ENCODE peak calls at places on chromosomes 11 and 22, in eight cellular contexts. F is colonic mucosa; C is ovary; J is CD4-positive, CD25-positive, alpha-beta regulatory T cell; L is A549; Q is heart right ventricle; P is cardiac fibroblast; Z is iPS DF 6.9. M is an unnamed sample.

GRCh38 chr22:25972397-25972796 is 196.9 kb upstream of the SEZ6L start:
- DNase-seq in F (no peak), Z (no peak), C (no peak), J (no peak), P (no peak), Q (no peak), L (no peak), M (no peak)

GRCh38 chr11:34784318-34784841 is 131.8 kb downstream of the APIP start:
- DNase-seq in Q (no peak), Z (no peak), F (no peak), C (no peak), P (no peak), J (no peak), L (no peak), M (no peak)

GRCh38 chr22:32342977-32343376 is 14.7 kb upstream of the RFPL3 start:
- DNase-seq in L (no peak), Q (no peak), C (no peak), F (no peak), J (no peak), Z (no peak), P (no peak), M (no peak)

GRCh38 chr11:46413755-46414465 is 22.3 kb upstream of the CHRM4 start:
- DNase-seq in L (peak), Q (no peak), Z (no peak), F (no peak), J (no peak), P (no peak), C (no peak), M (no peak)

GRCh38 chr22:33038131-33038772 is 19.9 kb downstream of the SYN3 start:
- DNase-seq in L (no peak), J (no peak), Z (no peak), F (no peak), Q (no peak), P (no peak), C (no peak), M (no peak)

GRCh38 chr22:27593378-27593777 is 208.2 kb downstream of the MN1 start:
- DNase-seq in J (no peak), F (no peak), P (no peak), L (no peak), C (no peak), Q (no peak), Z (no peak), M (no peak)

GRCh38 chr11:99464985-99465384 is 444.2 kb downstream of the CNTN5 start:
- DNase-seq in Z (no peak), J (no peak), C (no peak), Q (no peak), L (no peak), P (no peak), F (no peak), M (no peak)

GRCh38 chr22:25060522-25061071 is 108.1 kb downstream of the KIAA1671 start:
- DNase-seq in J (peak), C (no peak), Q (no peak), F (no peak), P (no peak), Z (no peak), L (no peak), M (no peak)

GRCh38 chr11:291281-292210 is 2.6 kb downstream of the PGGHG start:
- DNase-seq in Q (no peak), C (peak), L (no peak), Z (no peak), J (no peak), F (no peak), P (no peak), M (no peak)

GRCh38 chr22:48428556-48429371 is 1398.9 kb downstream of the BRD1 start:
- DNase-seq in Z (no peak), J (no peak), C (no peak), F (no peak), Q (no peak), P (peak), L (no peak), M (no peak)

GRCh38 chr11:118342503-118343161 is at the start of gene CD3D:
- DNase-seq in P (no peak), J (peak), C (no peak), F (no peak), Q (no peak), Z (no peak), L (no peak), M (no peak)

GRCh38 chr22:29859976-29860766 is 22.1 kb upstream of the ASCC2 start:
- DNase-seq in L (no peak), P (no peak), Q (no peak), J (no peak), F (no peak), Z (no peak), C (no peak), M (peak)

GRCh38 chr22:50737728-50738648 is at the start of gene ACR:
- DNase-seq in C (peak), Z (no peak), P (no peak), J (no peak), Q (no peak), L (no peak), F (peak), M (no peak)

GRCh38 chr11:36601145-36601544 is 3.1 kb upstream of the RAG2 start:
- DNase-seq in J (no peak), C (no peak), Q (no peak), F (no peak), L (no peak), P (no peak), Z (no peak), M (peak)

GRCh38 chr22:36988075-36988474 is 31.2 kb downstream of the TST start:
- DNase-seq in Z (no peak), Q (no peak), C (no peak), L (no peak), F (no peak), P (no peak), J (no peak), M (no peak)

GRCh38 chr22:22130956-22131355 is 113.6 kb upstream of the VPREB1 start:
- DNase-seq in P (no peak), F (no peak), C (no peak), L (no peak), J (no peak), Q (no peak), Z (no peak), M (no peak)

GRCh38 chr11:124717786-124718634 is 21.7 kb upstream of the NRGN start:
- DNase-seq in F (no peak), Z (no peak), L (no peak), C (peak), Q (peak), J (no peak), P (peak), M (no peak)

GRCh38 chr22:30351226-30351625 is 5.5 kb downstream of the SF3A1 start:
- DNase-seq in P (no peak), C (no peak), L (no peak), Z (no peak), F (no peak), Q (no peak), J (no peak), M (no peak)

GRCh38 chr11:39628311-39628710 is 1831.1 kb downstream of the LRRC4C start:
- DNase-seq in L (no peak), C (no peak), J (no peak), Q (no peak), F (no peak), Z (no peak), P (no peak), M (no peak)

GRCh38 chr22:50694766-50695420 is 22.3 kb downstream of the SHANK3 start:
- DNase-seq in P (no peak), J (no peak), C (peak), Q (no peak), F (no peak), Z (no peak), L (no peak), M (no peak)

GRCh38 chr11:65637794-65638317 is at the start of gene SIPA1:
- DNase-seq in F (peak), C (peak), L (peak), Z (no peak), J (peak), P (peak), Q (peak), M (peak)

GRCh38 chr22:31394326-31394725 is 5.1 kb upstream of the DRG1 start:
- DNase-seq in Z (no peak), P (peak), F (no peak), L (no peak), Q (no peak), J (no peak), C (no peak), M (no peak)

GRCh38 chr22:38423512-38424503 is 31.2 kb downstream of the KCNJ4 start:
- DNase-seq in J (no peak), P (no peak), Z (no peak), F (peak), C (no peak), Q (no peak), L (no peak), M (no peak)

GRCh38 chr11:122248130-122248529 is 132.1 kb upstream of the BLID start:
- DNase-seq in P (no peak), L (no peak), J (no peak), F (no peak), Q (no peak), Z (no peak), C (no peak), M (no peak)

GRCh38 chr11:57530215-57530595 is 349 bp downstream of the TIMM10 start:
- DNase-seq in F (peak), C (no peak), P (no peak), L (no peak), Z (no peak), Q (no peak), J (no peak), M (no peak)

GRCh38 chr22:29973269-29973668 is 90.3 kb downstream of the MTMR3 start:
- DNase-seq in F (no peak), L (no peak), C (no peak), Z (no peak), J (no peak), Q (no peak), P (no peak), M (no peak)

GRCh38 chr11:71298761-71299181 is 46.4 kb upstream of the SHANK2 start:
- DNase-seq in L (no peak), P (no peak), C (no peak), Z (no peak), J (no peak), F (peak), Q (no peak), M (no peak)

GRCh38 chr11:2737876-2738275 is 38.1 kb upstream of the KCNQ1OT1 start:
- DNase-seq in J (no peak), F (peak), L (no peak), Z (no peak), C (no peak), P (no peak), Q (no peak), M (peak)

GRCh38 chr22:49657974-49658550 is 169.6 kb downstream of the BRD1 start:
- DNase-seq in C (no peak), P (no peak), J (no peak), Q (no peak), Z (no peak), F (no peak), L (no peak), M (no peak)

GRCh38 chr11:130728185-130729160 is 187.8 kb downstream of the SNX19 start:
- DNase-seq in L (no peak), C (no peak), Q (no peak), P (no peak), J (no peak), Z (no peak), F (no peak), M (no peak)

GRCh38 chr11:125202362-125202880 is 37.9 kb downstream of the PKNOX2 start:
- DNase-seq in F (no peak), L (no peak), Q (no peak), J (no peak), P (no peak), Z (no peak), C (no peak), M (no peak)

GRCh38 chr11:118088531-118088930 is 1.8 kb upstream of the SMIM35 start:
- DNase-seq in L (no peak), P (no peak), C (no peak), J (no peak), Z (no peak), Q (peak), F (peak), M (peak)

GRCh38 chr11:112769170-112769569 is 192.1 kb upstream of the NCAM1 start:
- DNase-seq in J (no peak), F (no peak), P (no peak), Q (no peak), C (no peak), L (no peak), Z (no peak), M (no peak)

GRCh38 chr11:121741316-121741715 is 288.5 kb upstream of the SORL1-AS1 start:
- DNase-seq in L (no peak), J (no peak), Q (no peak), C (no peak), Z (no peak), F (no peak), P (no peak), M (no peak)

GRCh38 chr22:48951836-48952235 is 875.8 kb downstream of the BRD1 start:
- DNase-seq in Q (no peak), L (no peak), J (no peak), C (no peak), Z (no peak), P (no peak), F (no peak), M (no peak)

GRCh38 chr22:27673839-27674238 is 127.7 kb downstream of the MN1 start:
- DNase-seq in Q (no peak), C (no peak), J (no peak), F (no peak), L (no peak), P (no peak), Z (no peak), M (no peak)

GRCh38 chr11:96318399-96318798 is 24.6 kb downstream of the MAML2 start:
- DNase-seq in J (no peak), L (no peak), F (no peak), Z (no peak), Q (no peak), C (no peak), P (no peak), M (no peak)

GRCh38 chr11:2466869-2467694 is 22.3 kb downstream of the KCNQ1 start:
- DNase-seq in P (no peak), C (no peak), Q (no peak), L (no peak), F (peak), Z (no peak), J (peak), M (no peak)

DNA sequence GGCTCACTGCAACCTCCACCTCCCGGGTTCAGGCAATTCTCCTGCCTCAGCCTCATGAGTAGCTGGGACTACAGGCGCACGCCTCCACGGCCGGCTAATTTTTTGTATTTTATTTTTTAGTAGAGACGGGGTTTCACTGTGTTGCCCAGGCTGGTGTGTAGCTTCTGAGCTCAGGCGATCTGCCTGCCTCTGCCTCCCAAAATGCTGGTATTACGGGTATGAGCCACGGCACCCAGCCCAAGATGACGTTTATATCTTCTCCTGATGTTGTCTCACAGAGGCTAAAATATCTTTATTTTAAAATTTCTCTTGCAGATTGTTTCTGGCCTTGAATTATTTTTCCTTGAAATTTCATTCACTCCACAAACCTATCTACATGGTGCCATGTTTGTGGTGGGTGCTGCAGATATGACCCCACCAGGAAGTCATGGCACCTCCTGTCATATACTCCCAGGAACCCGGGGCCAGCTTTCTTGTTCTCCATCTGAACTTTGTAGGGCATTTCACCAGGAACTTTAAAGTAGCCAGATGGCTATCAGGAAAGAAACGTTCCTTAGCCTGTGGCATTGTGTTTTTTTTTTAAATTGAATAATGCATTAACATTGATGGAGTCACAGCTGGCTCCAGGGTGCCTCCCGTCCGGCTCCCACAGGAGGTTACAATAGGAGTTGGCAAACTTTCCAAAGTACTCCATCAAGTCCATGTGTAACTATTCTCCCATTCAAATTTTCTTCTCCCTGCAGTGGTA is 42.0 kb upstream of the LIPT2 start:
- DNase-seq in Z (no peak), F (no peak), C (no peak), L (no peak), J (no peak), Q (no peak), P (peak), M (no peak)
- H3K4me3 ChIP-seq in Z (no peak), F (no peak), C (no peak), L (no peak), J (no peak), Q (no peak), P (no peak), M (no peak)

GRCh38 chr11:6320411-6321207 is at the start of gene CAVIN3:
- DNase-seq in Q (peak), P (peak), C (peak), J (peak), Z (no peak), L (peak), F (peak), M (no peak)
- H3K4me3 ChIP-seq in Q (peak), P (peak), C (peak), J (peak), Z (peak), L (peak), F (peak), M (no peak)

GRCh38 chr22:45682069-45682468 is 10.4 kb downstream of the ATXN10 start:
- DNase-seq in Z (no peak), C (no peak), J (no peak), P (no peak), L (no peak), Q (no peak), F (no peak), M (no peak)
- H3K4me3 ChIP-seq in Z (no peak), C (no peak), J (no peak), P (no peak), L (no peak), Q (no peak), F (no peak), M (no peak)

GRCh38 chr22:42612336-42612735 is 2.3 kb downstream of the POLDIP3 start:
- DNase-seq in L (no peak), Z (no peak), Q (no peak), C (no peak), P (no peak), F (no peak), J (no peak), M (no peak)

GRCh38 chr22:42611076-42611475 is 3.6 kb downstream of the POLDIP3 start:
- DNase-seq in P (peak), J (no peak), Z (no peak), F (no peak), L (no peak), C (no peak), Q (no peak), M (no peak)

GRCh38 chr22:42610211-42610610 is 4.5 kb downstream of the POLDIP3 start:
- DNase-seq in J (no peak), C (peak), F (no peak), Q (no peak), Z (no peak), L (no peak), P (peak), M (no peak)

GRCh38 chr22:42604403-42604802 is 10.3 kb downstream of the POLDIP3 start:
- DNase-seq in P (no peak), J (no peak), F (no peak), Q (no peak), Z (no peak), L (no peak), C (no peak), M (no peak)

DNA sequence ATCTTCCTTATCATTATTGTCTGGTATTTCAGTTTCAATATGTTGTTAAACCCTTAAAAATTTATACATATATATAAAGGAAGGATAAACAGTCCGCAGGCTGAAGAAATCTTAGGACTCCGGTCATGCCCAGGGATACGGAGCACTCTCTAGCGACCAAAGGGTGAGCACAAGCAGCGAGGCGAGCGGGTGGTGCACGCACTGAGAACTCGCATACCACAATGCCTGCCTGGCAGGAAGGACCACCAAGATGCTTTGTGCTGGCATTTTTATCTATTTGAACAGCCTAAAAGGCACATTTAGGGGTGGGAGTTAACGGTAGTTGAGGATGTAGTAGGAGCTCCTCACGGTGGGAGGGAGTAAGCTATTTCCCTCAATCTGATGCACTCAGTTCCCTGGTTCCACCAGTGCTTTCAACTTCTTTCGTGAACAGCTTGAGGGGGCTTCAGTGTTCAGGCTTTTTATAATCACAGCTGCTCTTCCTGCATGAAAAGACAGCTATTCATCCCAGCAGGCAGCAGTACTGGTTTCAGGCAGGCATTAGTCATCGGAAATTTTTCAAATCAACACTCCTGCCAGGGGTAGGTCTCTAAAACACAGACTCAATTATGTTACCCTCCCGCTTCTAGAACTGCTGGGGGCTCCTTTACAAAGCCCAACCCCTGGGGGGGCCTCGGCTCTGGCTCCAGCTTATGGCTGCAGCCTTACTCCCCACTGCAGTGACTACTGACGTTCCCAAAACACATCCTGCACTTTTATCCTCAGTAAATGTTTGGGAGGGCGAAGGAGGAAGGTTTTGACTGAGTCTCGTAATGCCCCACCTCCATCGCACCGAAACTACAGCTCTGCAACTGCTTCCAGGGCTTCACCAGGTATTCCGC is 6.0 kb downstream of the POLDIP3 start:
- DNase-seq in J (no peak), Z (no peak), P (peak), L (no peak), Q (no peak), F (no peak), C (no peak), M (no peak)
- H3K4me3 ChIP-seq in J (no peak), Z (no peak), P (no peak), L (no peak), Q (no peak), F (no peak), C (peak), M (no peak)

DNA sequence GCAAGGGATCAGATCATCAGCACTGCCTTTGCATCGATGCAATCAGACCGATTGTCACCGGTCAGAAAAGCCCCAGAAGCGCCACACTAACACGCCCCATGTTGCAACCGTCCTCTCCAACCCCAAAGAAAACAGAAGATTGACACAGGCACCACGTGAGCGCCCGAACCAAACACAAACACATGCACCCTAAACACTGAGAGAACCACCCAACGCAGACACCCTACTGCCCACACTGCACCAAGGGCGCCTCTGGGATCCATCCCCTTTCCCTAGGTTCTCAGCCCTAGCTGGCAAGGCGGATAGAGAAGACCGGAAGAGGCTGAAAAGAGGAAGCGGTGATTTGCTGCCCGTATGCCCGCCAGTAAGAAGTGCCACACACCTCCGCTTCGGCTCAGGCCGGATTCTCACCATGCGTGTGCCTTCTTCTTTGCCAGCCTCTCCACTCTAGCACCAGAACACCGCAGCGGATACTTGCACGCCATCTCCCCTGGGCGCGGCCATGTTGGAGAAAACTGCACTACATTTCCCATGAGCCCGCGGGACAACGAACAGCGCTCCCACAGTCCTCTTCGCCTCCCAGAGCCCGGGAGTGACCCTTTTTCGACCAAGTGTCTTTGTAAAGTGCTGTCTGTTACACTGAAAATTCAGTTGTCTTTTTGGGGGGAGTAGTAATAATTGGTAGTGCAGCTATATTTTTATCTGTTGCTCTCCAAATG is at the start of gene ALKBH8:
- DNase-seq in L (peak), Q (peak), P (peak), C (peak), Z (no peak), J (peak), F (peak), M (peak)
- H3K4me3 ChIP-seq in L (peak), Q (peak), P (peak), C (peak), Z (peak), J (peak), F (peak), M (peak)

M was measured in HL-60.